ENCODE peak calls at places on chromosomes 6 and 20, in four cellular contexts. B, Y, T and V are unnamed samples.

GRCh38 chr20:9647741-9648140 is 133.4 kb downstream of the LAMP5 start:
- DNase-seq in Y (no peak), B (no peak), T (no peak), V (no peak)

GRCh38 chr6:7468382-7469081 is 72.9 kb upstream of the DSP start:
- DNase-seq in B (no peak), T (peak; percentile 65), Y (no peak), V (no peak)

GRCh38 chr6:159979136-159979874 is 10.4 kb downstream of the IGF2R start:
- DNase-seq in T (no peak), B (no peak), Y (peak; percentile 82), V (peak; percentile 43)

GRCh38 chr20:51511861-51512619 is 30.5 kb downstream of the NFATC2 start:
- DNase-seq in Y (no peak), B (no peak), T (no peak), V (no peak)

GRCh38 chr6:170287371-170287876 is 3.5 kb downstream of the DLL1 start:
- DNase-seq in B (no peak), Y (no peak), T (no peak), V (no peak)

GRCh38 chr6:134111062-134111677 is 58.7 kb upstream of the SLC2A12 start:
- DNase-seq in Y (peak; percentile 82), T (peak; percentile 85), B (no peak), V (peak; percentile 32)

GRCh38 chr20:58907481-58908137 is 55.1 kb downstream of the GNAS start:
- DNase-seq in Y (peak; percentile 50), B (no peak), T (peak; percentile 56), V (peak; percentile 38)

GRCh38 chr6:151093706-151094105 is 146.1 kb upstream of the AKAP12 start:
- DNase-seq in Y (no peak), B (no peak), T (no peak), V (no peak)

GRCh38 chr6:121247386-121247785 is 86.9 kb downstream of the TBC1D32 start:
- DNase-seq in T (no peak), Y (no peak), B (no peak), V (no peak)

GRCh38 chr6:54234539-54234938 is 73.7 kb upstream of the TINAG start:
- DNase-seq in B (no peak), T (no peak), Y (no peak), V (no peak)

GRCh38 chr6:131958551-131959470 is 7.6 kb upstream of the CCN2 start:
- DNase-seq in Y (peak; percentile 99), T (no peak), B (no peak), V (no peak)

DNA sequence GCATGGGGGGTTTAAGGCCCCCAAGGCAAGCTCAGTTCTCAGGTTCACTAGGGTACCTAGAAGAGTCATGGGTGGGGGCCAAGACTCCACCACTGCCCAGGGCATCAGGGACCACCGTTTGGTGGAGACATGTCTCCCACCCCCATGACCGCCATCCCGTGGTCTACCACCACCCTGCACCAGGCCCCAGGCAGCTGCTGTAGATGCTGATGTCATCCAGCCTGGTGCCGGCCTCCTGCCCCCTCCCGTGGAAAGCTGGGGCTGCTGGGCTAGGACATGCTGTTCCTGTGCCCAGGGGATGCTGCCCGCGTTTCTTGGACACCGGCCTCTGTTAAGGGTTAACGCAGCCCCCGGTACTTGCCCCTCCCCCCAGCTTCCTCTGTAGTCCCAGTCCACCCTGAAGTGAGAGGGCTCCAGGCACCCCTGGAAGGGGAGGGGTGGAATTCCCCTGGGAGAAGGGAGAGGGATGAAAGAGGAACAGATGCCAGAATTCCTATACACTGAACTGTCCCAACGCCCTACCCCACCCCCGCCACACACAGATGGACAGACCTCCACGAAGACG is 587 bp downstream of the IP6K3 start:
- DNase-seq in T (no peak), B (peak; percentile 58), Y (no peak), V (no peak)
- TF ChIP-seq POLR2AphosphoS5 in T (no peak), B (no peak), Y (no peak), V (no peak)

GRCh38 chr20:46334423-46334978 is 26.2 kb upstream of the CDH22 start:
- DNase-seq in B (no peak), Y (no peak), T (no peak), V (no peak)

GRCh38 chr20:46330831-46331371 is 22.6 kb upstream of the CDH22 start:
- DNase-seq in Y (no peak), B (no peak), T (no peak), V (no peak)

GRCh38 chr20:46331612-46332361 is 23.5 kb upstream of the CDH22 start:
- DNase-seq in T (no peak), Y (no peak), B (no peak), V (no peak)

GRCh38 chr20:46333136-46333991 is 25.1 kb upstream of the CDH22 start:
- DNase-seq in Y (no peak), T (no peak), B (no peak), V (no peak)

DNA sequence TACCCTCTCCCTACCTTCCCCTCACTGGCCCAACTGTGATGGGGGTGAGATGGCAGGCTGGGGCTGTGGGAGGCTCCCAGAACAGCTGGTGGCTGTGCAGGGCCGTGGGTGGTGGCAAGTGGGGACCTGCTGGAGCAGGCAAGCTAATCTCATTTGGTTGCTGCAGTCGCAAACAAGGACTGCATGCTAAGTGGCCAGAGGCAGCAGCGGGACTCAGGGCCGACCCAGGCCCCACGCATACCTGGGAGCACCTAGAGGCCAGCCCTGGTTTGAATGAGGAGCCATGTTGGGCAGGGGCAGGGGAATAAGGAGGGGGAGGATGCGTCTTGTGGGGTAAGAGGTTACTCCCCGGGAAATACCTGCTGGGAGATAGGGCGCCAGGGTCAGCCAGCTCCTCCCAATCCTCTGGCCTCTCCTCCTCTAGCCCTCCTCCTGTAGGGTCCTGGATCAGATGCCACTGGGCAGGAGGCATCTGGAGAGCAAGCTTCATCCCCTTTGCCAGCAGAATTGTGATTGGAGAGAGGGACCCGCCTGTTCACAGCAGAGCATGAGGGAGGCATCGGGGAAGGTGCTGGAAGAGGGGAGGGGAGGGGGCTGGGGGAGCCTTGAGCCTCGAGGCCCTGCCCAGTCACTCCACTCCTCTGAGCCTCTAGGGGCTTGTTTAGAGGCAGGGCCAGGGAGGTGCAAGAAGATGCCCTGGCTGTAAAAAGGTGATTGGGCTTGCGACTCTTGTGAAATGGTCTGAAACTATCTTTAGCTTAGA is 24.3 kb upstream of the CDH22 start:
- DNase-seq in T (no peak), Y (no peak), B (no peak), V (no peak)
- TF ChIP-seq TAF1 in T (no peak), Y (no peak), B (no peak), V (no peak)

GRCh38 chr20:1434571-1435336 is 31.9 kb downstream of the NSFL1C start:
- DNase-seq in B (no peak), T (no peak), Y (no peak), V (peak; percentile 22)
- TF ChIP-seq POLR2A in B (no peak), T (no peak), Y (no peak), V (no peak)

GRCh38 chr6:129661478-129662405 is 48.2 kb downstream of the ARHGAP18 start:
- DNase-seq in Y (peak; percentile 66), T (no peak), B (no peak), V (no peak)
- TF ChIP-seq POLR2AphosphoS5 in Y (no peak), T (no peak), B (no peak), V (no peak)

GRCh38 chr20:35017099-35017835 is 61.6 kb downstream of the MYH7B start:
- DNase-seq in B (no peak), T (no peak), Y (no peak), V (no peak)
- TF ChIP-seq TAF1 in B (no peak), T (no peak), Y (no peak), V (no peak)

GRCh38 chr6:32933661-32934085 is 7.2 kb downstream of the HLA-DMB start:
- DNase-seq in Y (peak; percentile 67), B (peak; percentile 89), T (peak; percentile 80), V (no peak)
- TF ChIP-seq POLR2A in Y (no peak), B (no peak), T (no peak), V (peak; percentile 67)